ENCODE peak calls at places on chromosome 21, in four cellular contexts. R, S, I and W are unnamed samples.

GRCh38 chr21:15442743-15443142 is 287.0 kb upstream of the USP25 start:
- DNase-seq in R (no peak), S (no peak), I (no peak), W (no peak)

GRCh38 chr21:29304577-29304976 is 5.9 kb downstream of the BACH1 start:
- DNase-seq in R (peak; percentile 21), S (no peak), I (no peak), W (no peak)

GRCh38 chr21:26433386-26433785 is 139.7 kb downstream of the CYYR1 start:
- DNase-seq in R (peak; percentile 13), S (no peak), I (no peak), W (no peak)

GRCh38 chr21:14523234-14523633 is 22.9 kb downstream of the SAMSN1 start:
- DNase-seq in R (no peak), S (no peak), I (no peak), W (no peak)

GRCh38 chr21:26966978-26967913 is at the start of gene ADAMTS5:
- DNase-seq in R (peak; percentile 43), S (peak; percentile 59), I (peak; percentile 74), W (no peak)

GRCh38 chr21:27818847-27819246 is 852.0 kb upstream of the ADAMTS5 start:
- DNase-seq in R (no peak), S (peak; percentile 43), I (no peak), W (no peak)

GRCh38 chr21:44057960-44058651 is 46.0 kb downstream of the TRAPPC10 start:
- DNase-seq in R (peak; percentile 4), S (no peak), I (no peak), W (no peak)

GRCh38 chr21:44291936-44292811 is 6.5 kb downstream of the AIRE start:
- DNase-seq in R (no peak), S (no peak), I (peak; percentile 51), W (no peak)

GRCh38 chr21:27649323-27649722 is 682.4 kb upstream of the ADAMTS5 start:
- DNase-seq in R (peak; percentile 83), S (peak; percentile 88), I (no peak), W (no peak)

GRCh38 chr21:15774590-15774989 is 44.8 kb downstream of the USP25 start:
- DNase-seq in R (peak; percentile 65), S (peak; percentile 37), I (no peak), W (no peak)

GRCh38 chr21:15856813-15857212 is 127.0 kb downstream of the USP25 start:
- DNase-seq in R (no peak), S (no peak), I (no peak), W (no peak)

GRCh38 chr21:34517491-34518245 is 5.7 kb upstream of the KCNE1 start:
- DNase-seq in R (no peak), S (no peak), I (peak; percentile 70), W (peak; percentile 66)

GRCh38 chr21:23585419-23585818 is 2021.9 kb downstream of the MRPL39 start:
- DNase-seq in R (no peak), S (no peak), I (no peak), W (no peak)

GRCh38 chr21:43866659-43867331 is 1.8 kb downstream of the AGPAT3 start:
- DNase-seq in R (no peak), S (peak; percentile 44), I (no peak), W (no peak)

GRCh38 chr21:15462092-15462491 is 267.7 kb upstream of the USP25 start:
- DNase-seq in R (no peak), S (no peak), I (no peak), W (no peak)

GRCh38 chr21:15837603-15838002 is 107.8 kb downstream of the USP25 start:
- DNase-seq in R (peak; percentile 19), S (no peak), I (no peak), W (no peak)

GRCh38 chr21:17796037-17796403 is 23.1 kb downstream of the C21orf91 start:
- DNase-seq in R (no peak), S (no peak), I (no peak), W (no peak)

GRCh38 chr21:23986987-23987386 is 1620.3 kb downstream of the MRPL39 start:
- DNase-seq in R (no peak), S (no peak), I (peak; percentile 3), W (no peak)

GRCh38 chr21:26425576-26425975 is 147.5 kb downstream of the CYYR1 start:
- DNase-seq in R (no peak), S (peak; percentile 58), I (no peak), W (no peak)

GRCh38 chr21:43611598-43612369 is 47.5 kb downstream of the HSF2BP start:
- DNase-seq in R (peak; percentile 41), S (peak; percentile 57), I (peak; percentile 85), W (peak; percentile 76)

GRCh38 chr21:23853796-23854379 is 1753.4 kb downstream of the MRPL39 start:
- DNase-seq in R (no peak), S (no peak), I (peak; percentile 45), W (peak; percentile 64)

GRCh38 chr21:44332383-44332782 is 6.8 kb downstream of the CFAP410 start:
- DNase-seq in R (no peak), S (no peak), I (no peak), W (no peak)

GRCh38 chr21:31308584-31308983 is 35.5 kb downstream of the TIAM1 start:
- DNase-seq in R (no peak), S (no peak), I (no peak), W (no peak)

GRCh38 chr21:44408226-44408625 is 47.1 kb upstream of the LRRC3 start:
- DNase-seq in R (no peak), S (no peak), I (no peak), W (no peak)

DNA sequence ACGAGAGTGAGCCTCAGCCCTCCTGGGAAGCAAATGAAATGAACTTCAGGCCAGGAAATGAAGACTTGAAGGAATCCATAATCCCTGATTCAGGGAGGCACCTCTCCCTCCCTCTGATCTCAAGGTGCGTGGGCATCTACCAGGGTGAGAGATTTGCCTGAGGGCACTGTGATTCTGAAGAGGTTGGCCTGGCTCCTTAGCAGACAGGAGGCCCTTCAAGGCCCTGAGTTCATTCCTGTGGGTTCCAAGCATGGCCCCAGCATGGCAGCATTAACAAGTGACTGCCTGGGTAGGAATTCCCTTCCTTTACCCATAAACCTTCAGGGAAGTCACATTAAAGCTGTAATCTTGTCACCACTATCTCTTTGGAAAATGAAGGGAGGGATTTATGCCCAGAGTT is 29.8 kb upstream of the IFNGR2 start:
- DNase-seq in R (no peak), S (peak; percentile 76), I (no peak), W (peak; percentile 51)
- H3K4me2 ChIP-seq in R (no peak overlapping the region), S (no peak overlapping the region), I (no peak overlapping the region), W (peak overlapping the region; percentile 65)

GRCh38 chr21:36064085-36064460 is 3.7 kb upstream of the SETD4 start:
- DNase-seq in R (no peak), S (no peak), I (no peak), W (no peak)
- H2AFZ ChIP-seq in R (no peak overlapping the region), S (no peak overlapping the region), I (no peak overlapping the region), W (no peak overlapping the region)

GRCh38 chr21:38662224-38662568 is 143.5 kb upstream of the ETS2 start:
- DNase-seq in R (no peak), S (no peak), I (peak; percentile 36), W (no peak)

GRCh38 chr21:38663282-38663681 is 142.4 kb upstream of the ETS2 start:
- DNase-seq in R (no peak), S (no peak), I (no peak), W (no peak)

GRCh38 chr21:38659936-38660332 is 145.8 kb upstream of the ETS2 start:
- DNase-seq in R (no peak), S (no peak), I (peak; percentile 22), W (no peak)

GRCh38 chr21:38661296-38662223 is 144.2 kb upstream of the ETS2 start:
- DNase-seq in R (peak; percentile 70), S (no peak), I (peak; percentile 66), W (no peak)

GRCh38 chr21:38660333-38661295 is 145.1 kb upstream of the ETS2 start:
- DNase-seq in R (no peak), S (no peak), I (peak; percentile 66), W (no peak)
- H3K27me3 ChIP-seq in R (peaks cover 75% of the 10 kb centered on the region), S (peaks cover 39% of the 10 kb centered on the region), I (peaks cover 40% of the 10 kb centered on the region), W (no peaks in the 10 kb centered on the region)

GRCh38 chr21:41833138-41834115 is 45.7 kb downstream of the PRDM15 start:
- DNase-seq in R (no peak), S (no peak), I (no peak), W (peak; percentile 82)
- H3K4me2 ChIP-seq in R (no peak overlapping the region), S (no peak overlapping the region), I (no peak overlapping the region), W (peak overlapping the region; percentile 43)

DNA sequence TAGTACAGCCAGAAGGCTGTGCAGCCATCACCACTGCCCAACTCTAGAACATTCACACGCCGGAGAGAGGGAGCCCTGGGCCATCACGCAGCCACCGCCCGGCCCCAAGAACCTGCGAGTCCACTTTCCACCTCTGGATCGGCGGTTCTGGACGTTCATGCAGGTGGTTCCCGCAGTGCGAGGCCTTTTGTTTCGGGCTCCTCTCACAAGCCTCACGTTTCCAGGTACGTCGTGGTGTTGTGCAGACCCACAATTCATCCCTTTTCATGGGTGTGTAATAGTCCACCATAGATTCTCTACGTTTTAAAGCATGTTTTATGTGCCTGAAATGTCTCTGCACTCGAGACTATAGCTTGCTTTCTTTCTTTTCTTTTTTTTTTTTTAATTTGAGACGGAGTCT is 23.6 kb downstream of the COL18A1 start:
- DNase-seq in R (no peak), S (no peak), I (no peak), W (no peak)
- H2AFZ ChIP-seq in R (no peak overlapping the region), S (no peak overlapping the region), I (no peak overlapping the region), W (no peak overlapping the region)